ENCODE peak calls at places on chromosomes 16 and 17, in five cellular contexts. Z is A549, H is WTC11, L is HepG2, D is K562. U is an unnamed sample.

GRCh38 chr17:64084086-64084939 is 45.6 kb downstream of the ERN1 start:
- DNase-seq in L (peak; percentile 89), H (peak; percentile 27), Z (peak; percentile 75), D (peak; percentile 60), U (no peak)

GRCh38 chr17:73474370-73474988 is 162.7 kb upstream of the CDC42EP4 start:
- DNase-seq in H (no peak), Z (peak; percentile 60), D (peak; percentile 81), L (peak; percentile 9), U (no peak)

GRCh38 chr16:28131210-28131609 is 67.7 kb upstream of the GSG1L start:
- DNase-seq in L (no peak), D (no peak), Z (no peak), H (no peak), U (no peak)

GRCh38 chr16:11105038-11105903 is 150.7 kb downstream of the SOCS1 start:
- DNase-seq in Z (peak; percentile 6), L (peak; percentile 90), H (no peak), D (peak; percentile 81), U (peak; percentile 86)

GRCh38 chr17:33982872-33983271 is 272.2 kb upstream of the CCL2 start:
- DNase-seq in D (no peak), H (no peak), Z (no peak), L (no peak), U (no peak)

GRCh38 chr17:6254036-6254435 is 180.9 kb downstream of the AIPL1 start:
- DNase-seq in H (no peak), D (no peak), L (no peak), Z (no peak), U (no peak)

GRCh38 chr16:82533161-82533560 is 93.6 kb upstream of the CDH13 start:
- DNase-seq in H (no peak), D (no peak), L (peak; percentile 24), Z (no peak), U (no peak)

GRCh38 chr16:11391576-11391975 is 46.3 kb downstream of the RMI2 start:
- DNase-seq in Z (no peak), L (no peak), D (no peak), H (peak; percentile 45), U (no peak)

GRCh38 chr17:29710891-29711418 is 88.2 kb upstream of the CORO6 start:
- DNase-seq in D (peak; percentile 63), L (peak; percentile 35), Z (peak; percentile 53), H (no peak), U (no peak)

GRCh38 chr17:33039874-33040273 is 48.2 kb downstream of the SPACA3 start:
- DNase-seq in L (no peak), H (no peak), Z (peak; percentile 50), D (no peak), U (no peak)

GRCh38 chr17:74457146-74457819 is 9.2 kb upstream of the CD300A start:
- DNase-seq in L (peak; percentile 71), Z (peak; percentile 72), D (peak; percentile 69), H (peak; percentile 86), U (no peak)

GRCh38 chr17:37037590-37038155 is 88.9 kb downstream of the AATF start:
- DNase-seq in Z (no peak), D (no peak), L (no peak), H (no peak), U (no peak)

GRCh38 chr17:17609121-17609520 is 17.6 kb upstream of the PEMT start:
- DNase-seq in L (no peak), H (peak; percentile 32), D (no peak), Z (peak; percentile 51), U (no peak)
- TF ChIP-seq ESRRA in L (no peak), H (no peak), D (no peak), Z (no peak), U (no peak)

GRCh38 chr16:77383606-77384187 is 51.1 kb downstream of the ADAMTS18 start:
- DNase-seq in H (no peak), D (no peak), L (peak; percentile 74), Z (no peak), U (no peak)

GRCh38 chr16:77387075-77387474 is 47.8 kb downstream of the ADAMTS18 start:
- DNase-seq in D (no peak), H (no peak), L (no peak), Z (no peak), U (no peak)

GRCh38 chr16:77387810-77388209 is 47.0 kb downstream of the ADAMTS18 start:
- DNase-seq in D (no peak), Z (no peak), H (no peak), L (no peak), U (no peak)

DNA sequence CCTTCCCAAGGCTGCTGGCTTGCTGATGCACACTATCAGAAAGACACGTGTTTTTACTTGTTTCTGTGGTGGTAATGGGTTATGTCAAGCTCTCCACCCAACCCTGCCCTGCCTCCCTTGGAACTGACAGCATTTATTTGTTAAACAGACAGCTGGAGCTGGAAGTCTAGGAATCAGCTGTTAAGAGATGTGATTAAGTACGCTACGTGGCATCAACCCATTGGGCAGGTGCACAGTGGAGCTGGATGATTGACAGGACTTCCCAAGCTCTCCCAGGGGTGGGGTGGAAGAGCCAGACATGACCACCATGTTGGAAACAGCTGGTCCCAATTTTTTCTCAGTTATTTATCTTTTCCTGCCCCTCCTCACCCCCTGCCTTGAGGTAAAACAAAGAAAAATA is 49.4 kb downstream of the ADAMTS18 start:
- DNase-seq in L (no peak), H (no peak), Z (no peak), D (peak; percentile 12), U (no peak)
- TF ChIP-seq ESRRA in L (no peak), H (no peak), Z (no peak), D (no peak), U (no peak)

GRCh38 chr17:76623271-76624146 is 20.0 kb downstream of the ST6GALNAC1 start:
- DNase-seq in H (peak; percentile 79), L (peak; percentile 41), D (peak; percentile 74), Z (peak; percentile 74), U (no peak)

GRCh38 chr17:76626442-76626841 is 17.1 kb downstream of the ST6GALNAC1 start:
- DNase-seq in D (no peak), H (no peak), Z (no peak), L (no peak), U (no peak)

GRCh38 chr17:76625496-76625895 is 18.1 kb downstream of the ST6GALNAC1 start:
- DNase-seq in L (no peak), D (no peak), Z (no peak), H (no peak), U (no peak)

GRCh38 chr17:76630151-76630550 is 13.4 kb downstream of the ST6GALNAC1 start:
- DNase-seq in L (no peak), Z (no peak), H (peak; percentile 27), D (no peak), U (no peak)

DNA sequence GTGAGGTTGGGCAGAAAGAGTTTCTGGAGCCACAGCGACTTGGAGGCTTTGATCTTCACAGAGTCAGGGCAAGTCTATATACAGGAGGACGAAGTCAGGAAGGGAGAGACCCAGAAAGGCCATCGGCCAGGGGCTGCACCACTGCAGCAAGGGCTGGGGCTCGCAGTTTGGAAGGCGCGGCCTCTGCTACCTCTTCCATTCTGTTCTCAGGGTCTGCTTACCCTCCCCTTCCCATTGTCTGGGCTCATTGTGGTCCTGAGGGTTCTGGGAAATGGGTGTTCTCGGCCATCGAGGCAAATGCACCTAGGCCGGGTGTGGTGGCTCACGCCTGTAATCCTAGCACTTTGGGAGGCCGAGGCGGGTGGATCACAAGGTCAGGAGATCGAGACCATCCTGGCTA is 16.0 kb downstream of the ST6GALNAC1 start:
- DNase-seq in Z (no peak), H (no peak), L (no peak), D (no peak), U (no peak)
- TF ChIP-seq ESRRA in Z (no peak), H (no peak), L (no peak), D (no peak), U (no peak)

DNA sequence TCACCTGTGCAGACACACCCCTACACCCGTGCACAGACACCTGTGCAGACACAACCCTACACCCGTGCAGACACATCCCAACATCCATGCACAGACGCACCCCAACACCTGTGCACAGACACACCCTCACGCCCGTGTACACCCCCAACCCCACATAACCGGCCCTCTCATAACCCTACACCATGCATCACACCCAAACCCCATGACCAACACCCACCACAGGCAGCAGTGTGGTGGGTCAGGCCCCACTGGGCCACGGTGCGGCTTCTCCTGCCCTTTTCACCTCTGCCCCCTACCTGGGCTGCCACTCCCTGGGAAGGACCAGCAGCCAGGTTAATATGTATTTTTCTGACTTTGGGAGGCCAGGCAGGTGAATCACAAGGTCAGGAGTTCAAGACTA is 4.2 kb upstream of the SLC16A3 start:
- DNase-seq in Z (no peak), D (no peak), H (no peak), L (no peak), U (no peak)
- TF ChIP-seq ESRRA in Z (no peak), D (no peak), H (no peak), L (no peak), U (no peak)

GRCh38 chr17:77846531-77847085 is 111.9 kb upstream of the TNRC6C start:
- DNase-seq in D (no peak), H (no peak), L (no peak), Z (no peak), U (no peak)
- TF ChIP-seq ESRRA in D (no peak), H (no peak), L (no peak), Z (no peak), U (no peak)

GRCh38 chr17:4696432-4696796 is 7.5 kb downstream of the PELP1 start:
- DNase-seq in H (no peak), L (no peak), D (no peak), Z (no peak), U (peak; percentile 55)
- TF ChIP-seq ESRRA in H (no peak), L (no peak), D (no peak), Z (no peak), U (no peak)

GRCh38 chr17:40490289-40490853 is 11.1 kb downstream of the TNS4 start:
- DNase-seq in D (no peak), Z (peak; percentile 76), L (no peak), H (peak; percentile 46), U (no peak)
- TF ChIP-seq ESRRA in D (no peak), Z (no peak), L (no peak), H (no peak), U (no peak)